ENCODE peak calls at places on chromosomes 1 and 21, in ten cellular contexts. J is SIG-M5; K is CD4-positive, CD25-positive, alpha-beta regulatory T cell; R is EL; I is adipocyte; N is NCI-H2081 treated with DMSO at 0.1 percent for 48 hours; P is skeletal muscle cell; S is stimulated activated CD8-positive, alpha-beta memory T cell treated with anti-CD3 and anti-CD28 coated beads, Interleukin-12 subunit alpha, Interleukin-12 subunit beta, amount 100 ng/mL, for 4 hours; W is NCI-H1092; V is psoas muscle. M is an unnamed sample.

GRCh38 chr1:21655748-21656147 is 13.4 kb downstream of the RAP1GAP start:
- DNase-seq in N (no peak), W (no peak), K (no peak), R (peak; percentile 43), P (no peak), I (no peak), S (no peak), V (no peak), J (no peak), M (no peak)

GRCh38 chr1:232393010-232393833 is 236.7 kb downstream of the SIPA1L2 start:
- DNase-seq in P (no peak), K (no peak), J (no peak), R (peak; percentile 61), N (no peak), I (no peak), W (no peak), S (no peak), V (no peak), M (no peak)

GRCh38 chr21:28215214-28215954 is 777.3 kb downstream of the LTN1 start:
- DNase-seq in N (no peak), I (peak; percentile 93), S (no peak), W (no peak), R (peak; percentile 93), K (no peak), V (no peak), J (no peak), P (peak; percentile 45), M (peak; percentile 28)

GRCh38 chr1:150182233-150182632 is 32.5 kb downstream of the PLEKHO1 start:
- DNase-seq in R (no peak), V (no peak), W (no peak), N (no peak), P (no peak), J (no peak), I (no peak), K (no peak), S (no peak), M (no peak)

GRCh38 chr21:40176732-40177131 is 309.5 kb downstream of the PCP4 start:
- DNase-seq in S (no peak), R (no peak), P (no peak), V (no peak), J (no peak), I (no peak), W (peak; percentile 99), K (no peak), N (peak; percentile 64), M (no peak)

GRCh38 chr1:81420760-81421159 is 380.0 kb upstream of the ADGRL2 start:
- DNase-seq in P (no peak), K (no peak), I (no peak), N (no peak), V (no peak), J (no peak), W (no peak), S (no peak), R (no peak), M (no peak)

GRCh38 chr1:202691846-202692245 is 18.4 kb downstream of the SYT2 start:
- DNase-seq in N (no peak), I (no peak), V (no peak), K (no peak), S (no peak), P (no peak), R (no peak), J (no peak), W (peak; percentile 90), M (no peak)

GRCh38 chr1:241136401-241136800 is 220.6 kb downstream of the RGS7 start:
- DNase-seq in S (no peak), N (no peak), K (no peak), R (no peak), W (no peak), V (no peak), P (no peak), I (no peak), J (no peak), M (no peak)

GRCh38 chr21:45517249-45518065 is 24.8 kb downstream of the SLC19A1 start:
- DNase-seq in J (no peak), R (no peak), I (no peak), N (no peak), S (no peak), P (no peak), K (peak; percentile 50), V (peak; percentile 5), W (no peak), M (peak; percentile 39)

GRCh38 chr21:39051561-39051949 is 131.7 kb downstream of the PSMG1 start:
- DNase-seq in N (no peak), J (no peak), R (peak; percentile 89), V (no peak), S (no peak), W (no peak), P (peak; percentile 41), K (no peak), I (no peak), M (no peak)

GRCh38 chr1:210123383-210123782 is 109.2 kb upstream of the SERTAD4 start:
- DNase-seq in J (no peak), K (no peak), V (no peak), W (no peak), S (no peak), I (peak; percentile 63), R (no peak), N (no peak), P (no peak), M (no peak)

GRCh38 chr1:119873166-119874025 is 22.9 kb downstream of the ADAM30 start:
- DNase-seq in I (peak; percentile 53), R (peak; percentile 76), K (no peak), P (peak; percentile 80), S (no peak), N (no peak), W (no peak), V (no peak), J (no peak), M (no peak)

GRCh38 chr1:22077728-22078127 is 25.2 kb downstream of the CDC42 start:
- DNase-seq in I (peak; percentile 50), S (no peak), W (no peak), V (no peak), N (no peak), K (no peak), R (no peak), P (no peak), J (no peak), M (no peak)

GRCh38 chr1:27011058-27011764 is 1.4 kb downstream of the TENT5B start:
- DNase-seq in V (peak; percentile 35), K (no peak), R (peak; percentile 95), S (no peak), N (no peak), I (peak; percentile 87), J (no peak), P (peak; percentile 69), W (no peak), M (no peak)